ENCODE peak calls at places on chromosomes 13 and 19, in seven cellular contexts. One of them, this sample, is unnamed.

GRCh38 chr19:12864143-12864542 is 17.1 kb downstream of the DNASE2 start:
- DNase-seq in ovary: no peak
- DNase-seq in uterus: no peak
- DNase-seq in lower lobe of right lung: no peak
- DNase-seq in right atrium auricular region: no peak
- DNase-seq in RWPE1: no peak
- DNase-seq in neural progenitor cell: no peak
- DNase-seq in this sample: no peak

GRCh38 chr19:35248310-35249145 is at the start of gene LSR:
- DNase-seq in ovary: peak; percentile 44
- DNase-seq in RWPE1: peak; percentile 98
- DNase-seq in lower lobe of right lung: peak; percentile 92
- DNase-seq in right atrium auricular region: peak; percentile 56
- DNase-seq in neural progenitor cell: peak; percentile 97
- DNase-seq in uterus: no peak
- DNase-seq in this sample: no peak

GRCh38 chr19:40650749-40651305 is 39.6 kb downstream of the NUMBL start:
- DNase-seq in ovary: no peak
- DNase-seq in lower lobe of right lung: no peak
- DNase-seq in uterus: peak; percentile 72
- DNase-seq in RWPE1: no peak
- DNase-seq in neural progenitor cell: no peak
- DNase-seq in right atrium auricular region: peak; percentile 80
- DNase-seq in this sample: no peak

GRCh38 chr13:94860981-94861407 is 148.6 kb upstream of the SOX21 start:
- DNase-seq in RWPE1: no peak
- DNase-seq in ovary: no peak
- DNase-seq in uterus: no peak
- DNase-seq in right atrium auricular region: no peak
- DNase-seq in neural progenitor cell: no peak
- DNase-seq in lower lobe of right lung: no peak
- DNase-seq in this sample: no peak

GRCh38 chr13:52738719-52739467 is 727 bp downstream of the CNMD start:
- DNase-seq in right atrium auricular region: no peak
- DNase-seq in ovary: no peak
- DNase-seq in lower lobe of right lung: no peak
- DNase-seq in uterus: no peak
- DNase-seq in RWPE1: no peak
- DNase-seq in neural progenitor cell: peak; percentile 87
- DNase-seq in this sample: peak; percentile 66

GRCh38 chr19:2207991-2208860 is 27.9 kb downstream of the PLEKHJ1 start:
- DNase-seq in ovary: no peak
- DNase-seq in neural progenitor cell: peak; percentile 83
- DNase-seq in lower lobe of right lung: no peak
- DNase-seq in RWPE1: no peak
- DNase-seq in uterus: no peak
- DNase-seq in right atrium auricular region: peak; percentile 79
- DNase-seq in this sample: peak; percentile 56

GRCh38 chr13:93227906-93228801 is 1.5 kb downstream of the GPC6 start:
- DNase-seq in uterus: peak; percentile 26
- DNase-seq in neural progenitor cell: peak; percentile 93
- DNase-seq in RWPE1: no peak
- DNase-seq in right atrium auricular region: peak; percentile 74
- DNase-seq in ovary: peak; percentile 79
- DNase-seq in lower lobe of right lung: peak; percentile 42
- DNase-seq in this sample: peak; percentile 82

GRCh38 chr13:33123066-33123940 is 107.1 kb downstream of the KL start:
- DNase-seq in ovary: no peak
- DNase-seq in RWPE1: no peak
- DNase-seq in lower lobe of right lung: peak; percentile 53
- DNase-seq in uterus: no peak
- DNase-seq in right atrium auricular region: no peak
- DNase-seq in neural progenitor cell: no peak
- DNase-seq in this sample: no peak

GRCh38 chr19:44607049-44607448 is 6.3 kb upstream of the IGSF23 start:
- DNase-seq in ovary: no peak
- DNase-seq in uterus: peak; percentile 24
- DNase-seq in lower lobe of right lung: no peak
- DNase-seq in right atrium auricular region: no peak
- DNase-seq in RWPE1: peak; percentile 23
- DNase-seq in neural progenitor cell: no peak
- DNase-seq in this sample: no peak

GRCh38 chr19:10643166-10643967 is 10.8 kb upstream of the ILF3 start:
- DNase-seq in lower lobe of right lung: no peak
- DNase-seq in ovary: no peak
- DNase-seq in uterus: no peak
- DNase-seq in RWPE1: no peak
- DNase-seq in right atrium auricular region: no peak
- DNase-seq in neural progenitor cell: no peak
- DNase-seq in this sample: no peak

GRCh38 chr13:29924482-29924884 is 74.1 kb upstream of the UBL3 start:
- DNase-seq in uterus: no peak
- DNase-seq in neural progenitor cell: no peak
- DNase-seq in RWPE1: peak; percentile 60
- DNase-seq in right atrium auricular region: no peak
- DNase-seq in lower lobe of right lung: no peak
- DNase-seq in ovary: peak; percentile 20
- DNase-seq in this sample: no peak

GRCh38 chr19:35114656-35115537 is 726 bp upstream of the FXYD3 start:
- DNase-seq in neural progenitor cell: peak; percentile 85
- DNase-seq in RWPE1: peak; percentile 65
- DNase-seq in ovary: peak; percentile 79
- DNase-seq in right atrium auricular region: no peak
- DNase-seq in lower lobe of right lung: peak; percentile 80
- DNase-seq in uterus: peak; percentile 69
- DNase-seq in this sample: peak; percentile 91

GRCh38 chr13:95564948-95565347 is 12.4 kb downstream of the CLDN10 start:
- DNase-seq in uterus: no peak
- DNase-seq in ovary: no peak
- DNase-seq in right atrium auricular region: no peak
- DNase-seq in lower lobe of right lung: no peak
- DNase-seq in RWPE1: peak; percentile 32
- DNase-seq in neural progenitor cell: no peak
- DNase-seq in this sample: no peak

GRCh38 chr19:3821857-3822364 is 35.7 kb upstream of the MATK start:
- DNase-seq in uterus: no peak
- DNase-seq in RWPE1: peak; percentile 23
- DNase-seq in ovary: peak; percentile 39
- DNase-seq in neural progenitor cell: peak; percentile 81
- DNase-seq in lower lobe of right lung: peak; percentile 82
- DNase-seq in right atrium auricular region: peak; percentile 63
- DNase-seq in this sample: peak; percentile 83

GRCh38 chr13:19864018-19864338 is 529 bp upstream of the ZMYM5 start:
- DNase-seq in right atrium auricular region: peak; percentile 66
- DNase-seq in ovary: peak; percentile 88
- DNase-seq in lower lobe of right lung: peak; percentile 85
- DNase-seq in uterus: peak; percentile 72
- DNase-seq in neural progenitor cell: no peak
- DNase-seq in RWPE1: no peak
- DNase-seq in this sample: peak; percentile 74

GRCh38 chr13:24997367-24997967 is 98.5 kb upstream of the PABPC3 start:
- DNase-seq in lower lobe of right lung: no peak
- DNase-seq in uterus: no peak
- DNase-seq in RWPE1: peak; percentile 10
- DNase-seq in ovary: no peak
- DNase-seq in neural progenitor cell: peak; percentile 46
- DNase-seq in right atrium auricular region: no peak
- DNase-seq in this sample: no peak

GRCh38 chr19:41860419-41861097 is 503 bp downstream of the RPS19 start:
- DNase-seq in ovary: no peak
- DNase-seq in neural progenitor cell: peak; percentile 30
- DNase-seq in right atrium auricular region: no peak
- DNase-seq in RWPE1: no peak
- DNase-seq in uterus: no peak
- DNase-seq in lower lobe of right lung: peak; percentile 69
- DNase-seq in this sample: no peak

GRCh38 chr13:101018720-101019119 is 344.1 kb upstream of the TMTC4 start:
- DNase-seq in RWPE1: peak; percentile 52
- DNase-seq in right atrium auricular region: no peak
- DNase-seq in neural progenitor cell: no peak
- DNase-seq in uterus: no peak
- DNase-seq in lower lobe of right lung: no peak
- DNase-seq in ovary: no peak
- DNase-seq in this sample: no peak

GRCh38 chr13:44293354-44293753 is 80.3 kb upstream of the SERP2 start:
- DNase-seq in right atrium auricular region: no peak
- DNase-seq in lower lobe of right lung: no peak
- DNase-seq in neural progenitor cell: no peak
- DNase-seq in ovary: no peak
- DNase-seq in RWPE1: no peak
- DNase-seq in uterus: no peak
- DNase-seq in this sample: no peak

GRCh38 chr13:113064534-113065405 is 40.8 kb upstream of the F7 start:
- DNase-seq in uterus: no peak
- DNase-seq in ovary: no peak
- DNase-seq in RWPE1: peak; percentile 41
- DNase-seq in right atrium auricular region: no peak
- DNase-seq in lower lobe of right lung: no peak
- DNase-seq in neural progenitor cell: no peak
- DNase-seq in this sample: no peak

GRCh38 chr13:110275931-110276552 is 30.9 kb downstream of the COL4A1 start:
- DNase-seq in neural progenitor cell: no peak
- DNase-seq in uterus: peak; percentile 66
- DNase-seq in ovary: no peak
- DNase-seq in right atrium auricular region: peak; percentile 58
- DNase-seq in RWPE1: no peak
- DNase-seq in lower lobe of right lung: no peak
- DNase-seq in this sample: no peak

GRCh38 chr13:110273254-110273653 is 33.7 kb downstream of the COL4A1 start:
- DNase-seq in neural progenitor cell: no peak
- DNase-seq in right atrium auricular region: no peak
- DNase-seq in RWPE1: no peak
- DNase-seq in uterus: no peak
- DNase-seq in ovary: no peak
- DNase-seq in lower lobe of right lung: no peak
- DNase-seq in this sample: no peak

GRCh38 chr13:110276553-110276950 is 30.4 kb downstream of the COL4A1 start:
- DNase-seq in RWPE1: no peak
- DNase-seq in lower lobe of right lung: no peak
- DNase-seq in right atrium auricular region: no peak
- DNase-seq in ovary: no peak
- DNase-seq in neural progenitor cell: no peak
- DNase-seq in uterus: no peak
- DNase-seq in this sample: no peak

GRCh38 chr13:110272651-110273050 is 34.3 kb downstream of the COL4A1 start:
- DNase-seq in RWPE1: no peak
- DNase-seq in right atrium auricular region: no peak
- DNase-seq in ovary: no peak
- DNase-seq in lower lobe of right lung: no peak
- DNase-seq in uterus: no peak
- DNase-seq in neural progenitor cell: no peak
- DNase-seq in this sample: no peak

GRCh38 chr13:110274687-110275086 is 32.3 kb downstream of the COL4A1 start:
- DNase-seq in lower lobe of right lung: no peak
- DNase-seq in ovary: no peak
- DNase-seq in neural progenitor cell: peak; percentile 38
- DNase-seq in uterus: peak; percentile 19
- DNase-seq in right atrium auricular region: peak; percentile 67
- DNase-seq in RWPE1: no peak
- DNase-seq in this sample: no peak
- TF ChIP-seq CTCF in lower lobe of right lung: peak; percentile 12
- TF ChIP-seq CTCF in ovary: no peak
- TF ChIP-seq CTCF in neural progenitor cell: peak; percentile 39
- TF ChIP-seq CTCF in uterus: no peak
- TF ChIP-seq CTCF in right atrium auricular region: peak; percentile 16
- TF ChIP-seq CTCF in RWPE1: no peak
- TF ChIP-seq CTCF in this sample: no peak

GRCh38 chr19:7704280-7705060 is 2.5 kb upstream of the FCER2 start:
- DNase-seq in lower lobe of right lung: no peak
- DNase-seq in ovary: no peak
- DNase-seq in neural progenitor cell: no peak
- DNase-seq in uterus: no peak
- DNase-seq in RWPE1: no peak
- DNase-seq in right atrium auricular region: no peak
- DNase-seq in this sample: no peak
- TF ChIP-seq CTCF in lower lobe of right lung: no peak
- TF ChIP-seq CTCF in ovary: no peak
- TF ChIP-seq CTCF in neural progenitor cell: no peak
- TF ChIP-seq CTCF in uterus: no peak
- TF ChIP-seq CTCF in RWPE1: no peak
- TF ChIP-seq CTCF in right atrium auricular region: no peak
- TF ChIP-seq CTCF in this sample: no peak

DNA sequence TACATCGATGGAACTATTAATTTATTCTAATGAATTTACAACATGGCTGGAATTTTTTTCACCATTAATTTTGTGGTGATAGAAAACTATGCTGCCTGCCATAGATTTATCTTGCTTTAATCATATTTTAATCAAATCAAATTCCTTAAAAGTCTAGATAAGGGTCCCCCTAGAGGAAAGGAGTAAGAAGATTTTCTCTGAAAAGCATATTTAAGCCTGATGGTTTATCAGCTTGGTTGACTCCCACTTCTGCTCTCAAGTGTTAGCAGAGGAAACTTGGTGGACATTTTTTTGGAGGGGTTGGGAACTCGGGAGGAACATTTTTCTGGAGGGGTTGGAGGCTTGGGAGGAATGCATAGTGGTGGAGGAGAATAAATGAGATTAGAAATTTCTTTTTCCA is 253.3 kb downstream of the KCNRG start:
- DNase-seq in ovary: no peak
- DNase-seq in uterus: no peak
- DNase-seq in lower lobe of right lung: no peak
- DNase-seq in RWPE1: peak; percentile 9
- DNase-seq in neural progenitor cell: no peak
- DNase-seq in right atrium auricular region: no peak
- DNase-seq in this sample: no peak
- TF ChIP-seq CTCF in ovary: no peak
- TF ChIP-seq CTCF in uterus: no peak
- TF ChIP-seq CTCF in lower lobe of right lung: no peak
- TF ChIP-seq CTCF in RWPE1: no peak
- TF ChIP-seq CTCF in neural progenitor cell: no peak
- TF ChIP-seq CTCF in right atrium auricular region: no peak
- TF ChIP-seq CTCF in this sample: no peak

DNA sequence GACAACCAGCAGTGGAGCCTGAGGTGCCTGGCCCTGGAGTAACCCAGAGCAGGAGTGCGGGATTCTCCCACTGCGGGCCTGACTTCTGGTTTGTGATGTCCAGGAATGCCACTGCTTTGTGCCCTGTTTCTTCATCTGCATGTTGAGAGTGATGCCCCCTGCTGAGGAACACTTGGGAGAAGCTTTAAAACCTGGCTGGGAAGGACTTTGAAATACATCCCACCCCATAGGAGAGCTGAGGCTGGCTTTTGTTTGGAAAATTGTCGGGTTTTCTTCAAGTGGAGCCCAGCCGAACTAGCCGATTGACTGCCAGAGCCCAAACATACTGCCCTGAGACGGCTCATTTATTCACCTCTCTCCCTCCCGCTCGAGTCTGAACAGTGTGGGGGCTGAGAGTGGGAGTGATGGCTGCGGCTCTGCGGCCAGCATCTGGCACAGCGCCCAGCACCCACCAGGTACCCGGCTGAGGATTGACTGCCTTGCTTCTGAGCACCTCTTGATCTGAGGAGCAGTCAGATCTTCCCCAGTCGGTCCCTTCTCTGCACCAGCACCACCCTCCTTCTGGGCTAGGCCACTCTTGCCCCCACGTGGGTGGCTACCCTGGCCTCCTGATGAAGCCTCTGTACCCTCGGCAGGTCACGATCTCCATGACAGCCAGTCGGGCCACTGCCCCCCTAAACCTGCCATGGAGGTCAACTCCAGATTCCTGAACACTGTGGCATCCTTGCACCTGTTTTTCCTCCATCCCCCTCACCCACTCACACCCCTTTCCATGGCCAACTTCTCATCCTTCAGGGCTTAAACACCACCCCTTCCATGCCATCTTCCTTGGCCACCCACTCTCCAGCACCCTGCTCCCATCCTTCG is 148.9 kb downstream of the SIPA1L3 start:
- DNase-seq in lower lobe of right lung: no peak
- DNase-seq in neural progenitor cell: peak; percentile 66
- DNase-seq in ovary: no peak
- DNase-seq in uterus: no peak
- DNase-seq in right atrium auricular region: no peak
- DNase-seq in RWPE1: no peak
- DNase-seq in this sample: no peak
- TF ChIP-seq CTCF in lower lobe of right lung: no peak
- TF ChIP-seq CTCF in neural progenitor cell: no peak
- TF ChIP-seq CTCF in ovary: no peak
- TF ChIP-seq CTCF in uterus: no peak
- TF ChIP-seq CTCF in right atrium auricular region: no peak
- TF ChIP-seq CTCF in RWPE1: no peak
- TF ChIP-seq CTCF in this sample: no peak

This sample was measured in glutamatergic neuron.